ENCODE peak calls at places on chromosomes 7 and 10, in five cellular contexts. D, Q, I, Z and U are unnamed samples.

GRCh38 chr7:156988605-156989185 is 21.8 kb downstream of the MNX1 start:
- DNase-seq in Q (no peak), I (no peak), D (no peak), Z (peak), U (no peak)

GRCh38 chr7:38863609-38864291 is 45.2 kb downstream of the VPS41 start:
- DNase-seq in Z (no peak), Q (no peak), I (no peak), D (no peak), U (no peak)

GRCh38 chr10:70575874-70576802 is 26.4 kb downstream of the PRF1 start:
- DNase-seq in D (peak), Z (no peak), Q (no peak), I (peak), U (peak)

GRCh38 chr10:101310528-101311439 is 43.2 kb upstream of the BTRC start:
- DNase-seq in I (peak), Z (no peak), Q (no peak), D (no peak), U (no peak)

GRCh38 chr10:6363516-6363915 is 160.8 kb downstream of the PFKFB3 start:
- DNase-seq in Z (no peak), D (no peak), I (no peak), Q (no peak), U (no peak)

GRCh38 chr10:56346845-56347415 is 14.1 kb downstream of the ZWINT start:
- DNase-seq in Z (no peak), Q (no peak), I (no peak), D (no peak), U (no peak)

GRCh38 chr10:33253411-33253810 is 81.1 kb downstream of the NRP1 start:
- DNase-seq in Z (no peak), I (no peak), Q (no peak), D (no peak), U (no peak)

GRCh38 chr7:17131060-17131345 is 167.4 kb upstream of the AHR start:
- DNase-seq in Z (no peak), Q (no peak), D (no peak), I (peak), U (no peak)

GRCh38 chr10:15200626-15201025 is 32.1 kb upstream of the NMT2 start:
- DNase-seq in I (no peak), D (no peak), Q (peak), Z (no peak), U (no peak)

DNA sequence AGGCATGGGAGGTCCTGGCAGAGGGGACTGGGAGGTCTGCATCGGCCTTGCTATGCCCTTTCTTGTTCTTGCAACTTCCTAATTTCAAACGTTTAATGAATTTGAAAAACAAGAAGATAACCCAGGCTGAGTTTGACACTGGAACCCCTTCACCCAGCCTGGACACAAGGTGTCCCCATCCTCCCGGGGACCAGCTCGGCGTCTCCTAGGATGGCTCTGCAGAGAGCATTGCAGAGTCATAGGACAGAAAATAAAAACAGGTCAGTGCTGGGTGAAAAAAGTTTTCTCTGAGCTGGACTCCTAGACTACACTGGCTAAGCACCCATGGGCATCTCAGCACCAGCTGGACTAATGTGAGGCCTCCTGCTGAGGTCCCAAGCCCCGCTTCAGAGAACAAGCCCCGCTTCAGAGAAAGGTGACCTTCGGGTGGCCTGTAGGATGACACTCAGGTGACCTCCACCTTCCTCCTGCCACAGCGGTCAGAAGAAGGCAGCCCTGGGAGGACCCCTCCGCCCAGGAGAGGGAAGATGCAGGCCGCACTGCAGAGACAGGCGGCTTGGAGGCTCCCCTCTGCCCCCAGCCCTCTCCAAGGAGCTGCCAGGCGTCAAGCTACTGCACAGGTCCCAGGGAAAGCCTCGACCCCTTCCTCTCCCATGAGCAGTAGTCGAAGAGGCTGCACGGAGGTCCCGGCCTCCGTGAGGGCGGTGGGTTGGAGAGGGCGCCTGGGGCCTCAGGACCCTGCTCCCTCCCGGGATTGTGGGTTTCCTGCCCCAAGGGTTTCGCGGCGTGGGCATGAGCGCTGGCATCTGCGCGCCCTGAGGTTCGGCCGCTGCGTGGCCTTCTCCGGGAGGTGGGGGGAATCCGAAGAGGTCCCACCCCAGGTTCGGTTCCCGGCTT is 9.2 kb upstream of the UNCX start:
- DNase-seq in I (peak), Z (no peak), Q (no peak), D (no peak), U (no peak)
- TF ChIP-seq CTCF in I (no peak), Z (no peak), Q (no peak), D (no peak), U (no peak)

DNA sequence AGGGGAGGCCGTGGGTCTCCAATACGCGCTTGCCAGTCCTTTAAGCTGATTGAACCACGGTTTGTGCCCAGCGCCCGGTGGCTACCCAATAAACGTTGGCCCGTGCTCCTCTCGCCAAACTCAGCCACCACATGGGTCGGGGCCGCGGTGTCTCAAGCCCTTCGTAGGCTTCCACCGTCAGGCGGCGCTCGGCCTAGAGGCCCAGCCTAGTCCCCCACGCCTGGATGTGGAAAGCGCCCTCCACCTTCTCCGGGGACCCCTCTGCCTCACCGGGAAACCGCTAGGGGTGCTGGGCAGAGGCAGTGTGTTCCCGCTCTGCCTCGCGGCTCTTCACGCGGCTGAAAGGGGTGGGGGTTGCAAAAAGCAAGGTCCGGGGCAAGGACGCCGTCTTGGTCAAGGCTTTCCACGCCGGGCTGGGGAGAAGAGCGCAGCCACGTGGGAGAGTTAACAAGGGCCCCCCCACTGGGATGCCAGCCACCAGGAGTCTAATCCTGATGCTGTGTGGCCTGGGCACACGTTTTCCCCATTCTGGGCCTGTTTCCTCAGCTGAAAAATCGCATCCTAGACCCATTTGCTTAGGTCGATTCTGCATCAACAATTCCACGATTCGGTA is 29.8 kb downstream of the LEP start:
- DNase-seq in I (no peak), Q (no peak), D (no peak), Z (peak), U (no peak)
- TF ChIP-seq CTCF in I (peak), Q (no peak), D (no peak), Z (no peak), U (no peak)

GRCh38 chr7:93178213-93178612 is 30.0 kb upstream of the SAMD9L start:
- DNase-seq in I (no peak), Q (no peak), Z (no peak), D (no peak), U (no peak)
- TF ChIP-seq CTCF in I (peak), Q (peak), Z (no peak), D (no peak), U (no peak)

GRCh38 chr7:5519515-5519928 is 95.9 kb upstream of the TNRC18 start:
- DNase-seq in I (no peak), Z (no peak), Q (no peak), D (no peak), U (no peak)

GRCh38 chr7:5514440-5515035 is 90.9 kb upstream of the TNRC18 start:
- DNase-seq in I (no peak), Z (no peak), Q (no peak), D (no peak), U (no peak)

GRCh38 chr7:5517057-5517456 is 93.4 kb upstream of the TNRC18 start:
- DNase-seq in Z (no peak), Q (no peak), I (no peak), D (no peak), U (no peak)
- TF ChIP-seq CTCF in Z (no peak), Q (no peak), I (no peak), D (no peak), U (no peak)

GRCh38 chr7:112452102-112452888 is 2.0 kb downstream of the IFRD1 start:
- DNase-seq in Q (peak), D (peak), I (peak), Z (peak), U (no peak)
- TF ChIP-seq CTCF in Q (peak), D (no peak), I (peak), Z (no peak), U (no peak)